ENCODE peak calls at places on chromosomes 12 and 14, in five cellular contexts. S, O, I, B and H are unnamed samples.

GRCh38 chr12:69648476-69648875 is 37.8 kb upstream of the LRRC10 start:
- DNase-seq in S (no peak), I (no peak), O (no peak), B (no peak), H (no peak)

GRCh38 chr14:53458368-53458814 is 305.3 kb upstream of the DDHD1 start:
- DNase-seq in O (no peak), B (no peak), S (no peak), I (no peak), H (no peak)

GRCh38 chr12:19553177-19553576 is 113.9 kb downstream of the AEBP2 start:
- DNase-seq in I (no peak), S (no peak), B (no peak), O (no peak), H (no peak)

GRCh38 chr14:103540816-103541493 is 12.0 kb downstream of the TRMT61A start:
- DNase-seq in S (no peak), I (no peak), O (peak; percentile 55), B (no peak), H (no peak)

GRCh38 chr14:95206534-95206933 is 49.2 kb upstream of the DICER1 start:
- DNase-seq in O (no peak), I (no peak), S (no peak), B (no peak), H (no peak)

GRCh38 chr12:51326762-51327439 is 2.9 kb upstream of the BIN2 start:
- DNase-seq in B (peak; percentile 41), S (no peak), I (peak; percentile 77), O (no peak), H (no peak)

GRCh38 chr12:29893002-29893401 is 109.3 kb upstream of the TMTC1 start:
- DNase-seq in S (no peak), I (no peak), O (no peak), B (no peak), H (no peak)

GRCh38 chr12:8697120-8697475 is 693 bp upstream of the RIMKLB start:
- DNase-seq in B (no peak), I (no peak), S (peak; percentile 15), O (no peak), H (no peak)

GRCh38 chr14:103207038-103207403 is 83.8 kb downstream of the TNFAIP2 start:
- DNase-seq in O (peak; percentile 89), B (peak; percentile 88), I (no peak), S (peak; percentile 28), H (peak; percentile 93)

GRCh38 chr12:101045486-101046474 is 164.3 kb downstream of the SLC5A8 start:
- DNase-seq in S (no peak), B (no peak), O (no peak), I (no peak), H (no peak)

GRCh38 chr12:9848899-9849298 is 20.3 kb downstream of the CLEC2B start:
- DNase-seq in I (no peak), B (no peak), S (no peak), O (no peak), H (no peak)

GRCh38 chr12:71958993-71959588 is 20.4 kb downstream of the TPH2 start:
- DNase-seq in O (no peak), I (no peak), S (no peak), B (no peak), H (no peak)

GRCh38 chr14:103863245-103863644 is 15.9 kb upstream of the PPP1R13B start:
- DNase-seq in I (no peak), B (no peak), S (no peak), O (peak; percentile 7), H (no peak)

GRCh38 chr12:4422985-4423384 is 22.6 kb downstream of the FGF6 start:
- DNase-seq in B (no peak), I (no peak), O (no peak), S (no peak), H (no peak)

GRCh38 chr14:71309756-71310155 is 402.5 kb downstream of the PCNX1 start:
- DNase-seq in B (no peak), O (no peak), S (no peak), I (no peak), H (no peak)

GRCh38 chr14:70919774-70920173 is 12.5 kb downstream of the PCNX1 start:
- DNase-seq in B (no peak), S (no peak), I (no peak), O (no peak), H (no peak)

GRCh38 chr12:104219361-104219892 is 3.8 kb downstream of the TXNRD1 start:
- DNase-seq in I (no peak), O (no peak), S (peak; percentile 51), B (peak; percentile 30), H (peak; percentile 60)

GRCh38 chr14:25833341-25834121 is 764.3 kb downstream of the NOVA1 start:
- DNase-seq in B (no peak), S (peak; percentile 4), O (no peak), I (no peak), H (peak; percentile 15)

GRCh38 chr12:45914090-45914489 is 76.3 kb downstream of the SCAF11 start:
- DNase-seq in I (no peak), O (no peak), B (no peak), S (no peak), H (no peak)

GRCh38 chr12:145369-145960 is 68.5 kb downstream of the SLC6A12 start:
- DNase-seq in I (no peak), B (no peak), S (no peak), O (no peak), H (no peak)

GRCh38 chr12:124392991-124393790 is 98.3 kb downstream of the RFLNA start:
- DNase-seq in S (peak; percentile 73), B (peak; percentile 71), I (no peak), O (peak; percentile 95), H (peak; percentile 93)

GRCh38 chr14:96649327-96649601 is 147.1 kb downstream of the PAPOLA start:
- DNase-seq in B (no peak), I (no peak), O (no peak), S (no peak), H (no peak)

DNA sequence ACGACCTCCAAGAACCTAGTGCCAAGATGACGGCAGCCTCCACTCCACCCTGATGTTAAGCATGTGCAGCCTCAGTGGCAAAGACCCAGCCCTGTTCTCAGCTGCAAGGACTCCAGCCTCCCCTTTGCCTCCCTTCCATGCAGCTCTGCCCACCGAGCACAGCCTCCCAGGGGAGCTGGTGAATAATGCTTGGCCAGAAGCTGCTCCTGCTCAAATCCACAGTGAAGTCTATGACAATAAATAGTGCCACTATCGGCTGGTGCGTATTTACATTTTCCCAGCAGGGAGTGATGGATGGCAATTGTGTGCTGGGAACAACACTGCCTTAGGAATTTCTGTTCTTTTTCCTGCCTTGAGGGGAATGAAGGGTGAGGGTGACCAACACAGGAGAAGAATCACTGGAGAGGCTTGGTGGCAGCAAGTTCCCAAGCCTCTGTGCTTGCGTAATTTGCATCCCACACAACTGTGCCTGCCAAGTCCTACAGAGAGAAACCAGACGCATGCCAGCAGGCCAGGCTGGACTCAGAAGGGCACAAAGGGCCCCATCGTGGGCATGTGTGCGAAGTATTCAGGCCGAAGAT is 29.9 kb upstream of the TC2N start:
- DNase-seq in I (no peak), S (peak; percentile 36), O (no peak), B (peak; percentile 50), H (peak; percentile 44)
- TF ChIP-seq POLR2A in I (no peak), S (no peak), O (no peak), B (peak; percentile 22), H (no peak)

GRCh38 chr12:107749094-107749493 is 11.8 kb downstream of the PRDM4 start:
- DNase-seq in B (no peak), S (no peak), I (no peak), O (no peak), H (no peak)

DNA sequence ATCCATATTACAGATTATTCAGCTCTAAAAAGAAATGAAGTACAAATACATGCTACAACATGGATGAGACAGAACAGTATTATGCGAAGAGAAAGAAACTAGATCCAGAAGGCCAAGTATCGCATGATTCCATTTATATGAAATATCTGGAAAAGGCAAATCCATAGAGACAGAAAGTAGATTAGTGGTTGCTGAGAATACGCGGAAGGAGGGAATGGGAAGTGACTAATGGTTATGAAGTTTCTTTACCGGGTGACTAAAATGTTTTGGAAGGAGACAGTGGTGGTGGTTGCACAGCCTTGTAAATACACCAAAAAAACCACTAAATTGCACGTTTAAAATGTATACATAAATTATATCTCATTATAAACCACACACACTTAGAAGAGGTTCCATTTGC is 12.5 kb downstream of the PRDM4 start:
- DNase-seq in S (no peak), I (no peak), O (no peak), B (no peak), H (no peak)
- H3K4me1 ChIP-seq in S (no peaks in the 10 kb centered on the region), I (no peaks in the 10 kb centered on the region), O (no peaks in the 10 kb centered on the region), B (no peaks in the 10 kb centered on the region), H (no peaks in the 10 kb centered on the region)

GRCh38 chr12:6540181-6540877 is 6.0 kb downstream of the GAPDH start:
- DNase-seq in I (no peak), S (peak; percentile 90), O (peak; percentile 91), B (peak; percentile 88), H (peak; percentile 93)
- TF ChIP-seq POLR2A in I (no peak), S (peak; percentile 52), O (peak; percentile 24), B (no peak), H (no peak)

GRCh38 chr12:2240390-2240789 is 187.6 kb downstream of the CACNA1C start:
- DNase-seq in B (no peak), S (no peak), I (no peak), O (no peak), H (no peak)
- H3K4me1 ChIP-seq in B (no peaks in the 10 kb centered on the region), S (no peaks in the 10 kb centered on the region), I (no peaks in the 10 kb centered on the region), O (peaks cover 12% of the 10 kb centered on the region), H (peaks cover 4% of the 10 kb centered on the region)

GRCh38 chr14:91173221-91173670 is 59.4 kb downstream of the DGLUCY start:
- DNase-seq in I (peak; percentile 23), S (peak; percentile 81), O (peak; percentile 85), B (peak; percentile 90), H (peak; percentile 87)
- TF ChIP-seq POLR2A in I (no peak), S (no peak), O (no peak), B (no peak), H (no peak)

DNA sequence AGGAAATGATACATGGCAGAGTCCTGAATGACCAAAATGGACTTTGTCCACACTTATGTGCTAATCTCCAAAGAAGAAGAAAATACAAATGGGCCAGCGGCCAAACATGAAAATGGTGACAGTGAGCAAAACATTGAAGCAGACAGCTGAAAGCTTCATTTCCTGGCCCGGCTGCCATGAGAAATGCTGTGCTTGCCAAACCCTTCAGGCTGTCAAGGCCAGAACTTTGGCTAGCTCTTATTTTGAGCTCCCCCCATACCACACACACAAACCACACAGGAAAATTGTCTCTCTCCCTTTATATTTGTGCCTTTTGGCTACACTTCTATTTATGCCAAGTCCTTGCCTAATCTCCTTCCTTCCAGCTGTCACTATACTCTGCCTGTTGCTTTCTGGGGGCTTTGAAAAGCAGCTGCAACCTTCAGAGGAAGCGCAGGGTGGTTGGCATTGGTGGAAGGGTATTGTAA is 323.8 kb downstream of the RAD51B start:
- DNase-seq in B (peak; percentile 72), I (no peak), O (peak; percentile 80), S (peak; percentile 47), H (peak; percentile 86)
- H3K4me1 ChIP-seq in B (peaks cover 12% of the 10 kb centered on the region), I (no peaks in the 10 kb centered on the region), O (peaks cover 3% of the 10 kb centered on the region), S (peaks cover 10% of the 10 kb centered on the region), H (peaks cover 37% of the 10 kb centered on the region)

GRCh38 chr12:66103011-66103913 is 27.3 kb downstream of the LLPH start:
- DNase-seq in I (no peak), B (no peak), O (no peak), S (no peak), H (no peak)
- TF ChIP-seq POLR2A in I (no peak), B (no peak), O (no peak), S (no peak), H (no peak)